ENCODE peak calls at places on chromosomes 1 and 21, in five cellular contexts. E is astrocyte, L is heart right ventricle, D is fibroblast of lung, W is stomach. G is an unnamed sample. For H3K4me1, the result is how much of the 10 kb centered on the place peaks cover.

GRCh38 chr1:100530901-100531487 is 6.9 kb upstream of the GPR88 start:
- DNase-seq in E (peak), L (peak), D (peak), W (peak), G (no peak)

GRCh38 chr21:28518620-28519019 is 474.1 kb downstream of the LTN1 start:
- DNase-seq in E (no peak), L (no peak), D (no peak), W (no peak), G (no peak)

GRCh38 chr1:111990026-111990877 is 784 bp upstream of the KCND3 start:
- DNase-seq in E (no peak), L (no peak), D (peak), W (peak), G (peak)

GRCh38 chr21:26043891-26044290 is 126.7 kb downstream of the APP start:
- DNase-seq in E (no peak), L (no peak), D (no peak), W (no peak), G (no peak)

GRCh38 chr21:41530366-41530765 is 22.4 kb upstream of the TMPRSS2 start:
- DNase-seq in E (no peak), L (no peak), D (no peak), W (peak), G (no peak)

GRCh38 chr1:208528577-208529240 is 284.5 kb upstream of the PLXNA2 start:
- DNase-seq in E (no peak), L (no peak), D (no peak), W (no peak), G (no peak)

GRCh38 chr1:70008658-70009057 is 196.7 kb downstream of the LRRC40 start:
- DNase-seq in E (no peak), L (no peak), D (no peak), W (no peak), G (no peak)

GRCh38 chr1:61524206-61524605 is 200.7 kb downstream of the TM2D1 start:
- DNase-seq in E (no peak), L (no peak), D (no peak), W (no peak), G (no peak)

GRCh38 chr1:221543529-221544120 is 198.3 kb downstream of the DUSP10 start:
- DNase-seq in E (peak), L (no peak), D (peak), W (no peak), G (no peak)

GRCh38 chr1:163036661-163037060 is 32.5 kb upstream of the RGS4 start:
- DNase-seq in E (peak), L (no peak), D (peak), W (no peak), G (no peak)

GRCh38 chr1:68294354-68295066 is 62.2 kb upstream of the WLS start:
- DNase-seq in E (no peak), L (no peak), D (no peak), W (no peak), G (no peak)

DNA sequence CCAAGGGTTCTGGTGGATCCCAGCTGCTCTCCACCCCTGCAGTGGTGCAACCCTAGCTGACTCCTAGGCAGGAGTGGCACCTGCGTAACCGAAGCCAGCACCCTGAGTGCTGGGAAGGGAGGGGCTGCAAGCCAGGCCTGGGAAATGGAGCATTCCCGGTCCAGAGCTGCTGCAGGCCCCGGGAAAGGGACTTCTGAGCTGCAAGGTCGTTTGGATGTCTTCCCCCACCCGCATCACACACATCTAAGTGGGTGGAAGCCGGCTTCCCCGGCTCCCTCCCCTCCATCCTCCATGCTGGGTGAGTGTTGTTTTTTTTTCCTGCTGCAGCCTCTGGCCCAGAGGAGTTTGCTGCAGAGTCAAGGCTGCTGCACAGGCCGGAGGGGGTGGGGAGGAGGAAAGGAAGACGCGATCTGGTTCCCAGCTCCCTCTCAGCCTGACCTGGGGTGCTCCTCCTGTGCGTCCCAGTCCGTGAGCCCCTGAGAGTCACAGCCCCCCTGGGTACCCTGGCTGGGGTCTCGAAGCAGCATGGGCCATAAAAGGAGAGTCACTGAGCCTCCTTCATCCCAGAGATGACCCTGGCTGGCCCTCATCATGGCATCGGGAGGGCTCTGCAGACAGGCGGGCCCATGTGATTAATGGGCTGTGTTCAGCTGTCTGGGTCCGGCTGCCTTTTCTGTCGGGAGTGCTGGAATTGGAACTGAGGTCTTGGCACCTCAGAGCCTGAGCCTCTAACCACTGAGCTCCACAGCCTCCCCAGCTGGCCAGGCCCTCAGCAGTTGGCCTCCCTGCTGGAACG is 16.2 kb downstream of the H6PD start:
- DNase-seq in E (no peak), L (no peak), D (no peak), W (peak), G (peak)
- H3K27ac ChIP-seq in E (no peak), L (peak), D (no peak), W (peak), G (no peak)

DNA sequence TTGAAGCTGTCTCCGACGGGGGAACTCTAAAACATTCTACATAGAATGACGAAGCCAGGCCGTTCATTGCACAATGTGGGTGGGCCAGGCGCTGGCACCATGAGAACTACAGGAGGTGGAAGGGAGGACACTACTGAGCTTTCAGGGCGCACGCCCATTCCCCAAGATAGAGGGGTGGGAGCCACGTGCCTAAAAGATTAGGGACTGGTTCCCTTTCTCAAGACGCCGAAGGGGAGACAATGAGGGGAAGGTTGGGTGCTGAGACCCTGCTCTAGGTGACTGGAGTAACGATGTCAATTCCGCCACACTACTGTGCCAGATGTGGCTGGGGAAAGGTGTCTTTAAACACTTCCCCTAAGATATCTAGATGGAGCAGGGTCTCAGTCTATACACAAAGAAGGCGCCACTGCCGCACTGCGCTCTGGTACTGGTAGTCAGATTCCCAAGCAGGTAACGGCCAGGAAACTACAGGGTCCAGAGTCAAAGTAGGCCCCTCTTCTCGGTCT is 782 bp downstream of the CSDE1 start:
- DNase-seq in E (peak), L (no peak), D (peak), W (peak), G (peak)
- H3K4me1 ChIP-seq in E (under half), L (half or more), D (under half), W (half or more), G (half or more)

GRCh38 chr1:239755107-239755506 is 336.6 kb upstream of the FMN2 start:
- DNase-seq in E (no peak), L (no peak), D (no peak), W (no peak), G (no peak)
- TF ChIP-seq CTCF in E (no peak), L (no peak), D (no peak), W (no peak), G (no peak)

GRCh38 chr1:164641353-164641730 is 82.4 kb downstream of the PBX1 start:
- DNase-seq in E (peak), L (peak), D (no peak), W (no peak), G (no peak)
- H3K27ac ChIP-seq in E (no peak), L (peak), D (no peak), W (peak), G (no peak)

G was measured in left lung.